ENCODE peak calls at places on chromosomes 7 and 10, in eight cellular contexts. Q is HTR-8/SVneo; N is SW 1271; Z is SK-N-SH; X is activated CD8-positive, alpha-beta memory T cell treated with anti-CD3 and anti-CD28 coated beads for 4 hours; E is HFFc6; K is cardiac muscle cell; G is natural killer cell treated with Interleukin-12 subunit alpha and Interleukin-12 subunit beta and Interleukin-15 and Interleukin-18, amount 100 ng/mL, for 72 hours. R is an unnamed sample.
A peak's percentile ranks its signal among the peaks of the same experiment; 100 is the strongest.

GRCh38 chr7:103075337-103075918 is 488 bp downstream of the ARMC10 start:
- DNase-seq in Q (peak; percentile 28), N (no peak), Z (peak; percentile 89), X (peak; percentile 75), E (peak; percentile 34), K (peak; percentile 71), G (peak; percentile 84), R (peak; percentile 66)

GRCh38 chr10:58517071-58517470 is 4.4 kb downstream of the BICC1 start:
- DNase-seq in Q (no peak), N (no peak), Z (no peak), X (no peak), E (no peak), K (no peak), G (no peak), R (no peak)

GRCh38 chr7:151844080-151844827 is 32.7 kb downstream of the PRKAG2 start:
- DNase-seq in Q (peak; percentile 26), N (no peak), Z (no peak), X (no peak), E (peak; percentile 34), K (no peak), G (no peak), R (no peak)

GRCh38 chr10:113993489-113993932 is 50.2 kb upstream of the ADRB1 start:
- DNase-seq in Q (no peak), N (no peak), Z (no peak), X (no peak), E (no peak), K (no peak), G (no peak), R (no peak)

GRCh38 chr7:22855049-22855392 is 32.4 kb upstream of the TOMM7 start:
- DNase-seq in Q (no peak), N (no peak), Z (no peak), X (no peak), E (no peak), K (no peak), G (no peak), R (no peak)

GRCh38 chr10:61815505-61815904 is 86.0 kb upstream of the ARID5B start:
- DNase-seq in Q (no peak), N (no peak), Z (no peak), X (no peak), E (no peak), K (no peak), G (no peak), R (no peak)

GRCh38 chr10:74900297-74900696 is 73.9 kb downstream of the KAT6B start:
- DNase-seq in Q (no peak), N (no peak), Z (no peak), X (no peak), E (no peak), K (no peak), G (peak; percentile 68), R (no peak)

GRCh38 chr7:128350708-128351295 is 7.1 kb upstream of the RBM28 start:
- DNase-seq in Q (no peak), N (no peak), Z (peak; percentile 41), X (no peak), E (no peak), K (no peak), G (no peak), R (no peak)

GRCh38 chr10:588246-589165 is 101.0 kb downstream of the DIP2C start:
- DNase-seq in Q (no peak), N (no peak), Z (no peak), X (no peak), E (no peak), K (no peak), G (no peak), R (no peak)

GRCh38 chr7:405489-406211 is 114.0 kb downstream of the PDGFA start:
- DNase-seq in Q (no peak), N (no peak), Z (peak; percentile 43), X (no peak), E (no peak), K (peak; percentile 22), G (no peak), R (no peak)

GRCh38 chr7:79877874-79878465 is 256.7 kb upstream of the GNAI1 start:
- DNase-seq in Q (no peak), N (no peak), Z (peak; percentile 5), X (no peak), E (no peak), K (no peak), G (no peak), R (no peak)

GRCh38 chr7:27172388-27172774 is 1.7 kb downstream of the HOXA10 start:
- DNase-seq in Q (no peak), N (no peak), Z (no peak), X (no peak), E (peak; percentile 75), K (no peak), G (no peak), R (no peak)

GRCh38 chr7:1640376-1641172 is 29.5 kb upstream of the ELFN1 start:
- DNase-seq in Q (no peak), N (no peak), Z (peak; percentile 57), X (no peak), E (no peak), K (no peak), G (peak; percentile 40), R (peak; percentile 68)

GRCh38 chr10:109047856-109048255 is 875.5 kb downstream of the XPNPEP1 start:
- DNase-seq in Q (no peak), N (no peak), Z (no peak), X (no peak), E (no peak), K (no peak), G (no peak), R (no peak)

GRCh38 chr10:109025187-109025586 is 898.1 kb downstream of the XPNPEP1 start:
- DNase-seq in Q (no peak), N (no peak), Z (no peak), X (no peak), E (no peak), K (no peak), G (no peak), R (no peak)

GRCh38 chr10:55822096-55822495 is 539.0 kb downstream of the ZWINT start:
- DNase-seq in Q (no peak), N (no peak), Z (no peak), X (no peak), E (no peak), K (no peak), G (peak; percentile 49), R (no peak)

R was measured in K562.